ENCODE peak calls at places on chromosomes 13 and 19, in seven cellular contexts. Z is fibroblast of lung, I is GM23338, B is esophagus squamous epithelium, C is Caco-2, F is IMR-90, U is cardiac muscle cell. M is an unnamed sample.

GRCh38 chr19:35090160-35090794 is 25.3 kb upstream of the FXYD3 start:
- DNase-seq in Z (peak; percentile 69), I (peak; percentile 93), B (no peak), C (no peak), F (peak; percentile 53), U (peak; percentile 77), M (peak; percentile 77)

GRCh38 chr19:47518139-47518538 is 3.3 kb upstream of the NAPA start:
- DNase-seq in Z (no peak), I (no peak), B (no peak), C (no peak), F (no peak), U (no peak), M (no peak)

GRCh38 chr13:113785051-113786010 is 26.3 kb downstream of the TMEM255B start:
- DNase-seq in Z (peak; percentile 77), I (no peak), B (no peak), C (no peak), F (peak; percentile 74), U (no peak), M (no peak)

GRCh38 chr19:7159105-7159933 is 89.8 kb downstream of the ZNF557 start:
- DNase-seq in Z (peak; percentile 95), I (no peak), B (no peak), C (no peak), F (peak; percentile 95), U (peak; percentile 48), M (peak; percentile 85)

GRCh38 chr13:106580551-106580950 is 12.6 kb upstream of the ARGLU1 start:
- DNase-seq in Z (no peak), I (no peak), B (no peak), C (no peak), F (no peak), U (no peak), M (no peak)

GRCh38 chr13:26061947-26062346 is 10.1 kb upstream of the SHISA2 start:
- DNase-seq in Z (peak; percentile 68), I (no peak), B (no peak), C (no peak), F (peak; percentile 61), U (no peak), M (no peak)

GRCh38 chr13:97567510-97568243 is 133.7 kb downstream of the RAP2A start:
- DNase-seq in Z (peak; percentile 26), I (peak; percentile 8), B (no peak), C (peak; percentile 80), F (peak; percentile 50), U (no peak), M (peak; percentile 70)

GRCh38 chr13:110001622-110002275 is 215.4 kb upstream of the IRS2 start:
- DNase-seq in Z (peak; percentile 84), I (no peak), B (no peak), C (no peak), F (peak; percentile 90), U (no peak), M (no peak)

GRCh38 chr19:30669329-30670010 is 297.3 kb downstream of the ZNF536 start:
- DNase-seq in Z (peak; percentile 47), I (peak; percentile 85), B (no peak), C (no peak), F (peak; percentile 12), U (peak; percentile 76), M (peak; percentile 79)

GRCh38 chr19:50912727-50913716 is 1.8 kb upstream of the KLK4 start:
- DNase-seq in Z (no peak), I (no peak), B (no peak), C (no peak), F (no peak), U (no peak), M (no peak)

GRCh38 chr13:39585219-39585618 is 17.8 kb downstream of the LHFPL6 start:
- DNase-seq in Z (no peak), I (no peak), B (no peak), C (no peak), F (no peak), U (no peak), M (no peak)

GRCh38 chr13:50400930-50401553 is 385.8 kb downstream of the KCNRG start:
- DNase-seq in Z (peak; percentile 84), I (no peak), B (no peak), C (no peak), F (peak; percentile 92), U (no peak), M (no peak)

GRCh38 chr19:6221878-6222746 is 57.7 kb downstream of the MLLT1 start:
- DNase-seq in Z (no peak), I (no peak), B (no peak), C (no peak), F (no peak), U (no peak), M (no peak)

GRCh38 chr13:98761126-98761978 is 8.9 kb upstream of the SLC15A1 start:
- DNase-seq in Z (peak; percentile 85), I (no peak), B (no peak), C (peak; percentile 38), F (peak; percentile 74), U (no peak), M (no peak)

GRCh38 chr13:60227168-60227567 is 63.4 kb upstream of the DIAPH3 start:
- DNase-seq in Z (no peak), I (no peak), B (no peak), C (no peak), F (no peak), U (no peak), M (no peak)

GRCh38 chr19:34217952-34218817 is 36.2 kb upstream of the GARRE1 start:
- DNase-seq in Z (peak; percentile 94), I (no peak), B (no peak), C (no peak), F (peak; percentile 98), U (no peak), M (no peak)

GRCh38 chr13:106649495-106649894 is 81.6 kb upstream of the ARGLU1 start:
- DNase-seq in Z (peak; percentile 47), I (no peak), B (no peak), C (no peak), F (peak; percentile 22), U (no peak), M (no peak)

GRCh38 chr19:9070066-9070465 is 16.8 kb upstream of the OR1M1 start:
- DNase-seq in Z (no peak), I (peak; percentile 74), B (no peak), C (no peak), F (no peak), U (no peak), M (no peak)

GRCh38 chr13:21979156-21979819 is 308.4 kb downstream of the FGF9 start:
- DNase-seq in Z (peak; percentile 21), I (no peak), B (no peak), C (no peak), F (peak; percentile 71), U (no peak), M (no peak)

GRCh38 chr13:113119166-113119821 is 3.3 kb upstream of the F10 start:
- DNase-seq in Z (no peak), I (no peak), B (no peak), C (no peak), F (no peak), U (no peak), M (peak; percentile 28)

GRCh38 chr19:52391135-52391534 is 6.5 kb upstream of the ZNF528 start:
- DNase-seq in Z (no peak), I (peak; percentile 66), B (no peak), C (no peak), F (no peak), U (no peak), M (no peak)
- TF ChIP-seq CTCF in Z (peak; percentile 7), I (peak; percentile 76), B (no peak), C (no peak), F (no peak), U (no peak), M (no peak)

GRCh38 chr13:33251131-33251629 is 34.4 kb downstream of the STARD13 start:
- DNase-seq in Z (peak; percentile 92), I (no peak), B (no peak), C (no peak), F (peak; percentile 99), U (no peak), M (no peak)
- H3K4me3 ChIP-seq in Z (peak overlapping the region; percentile 8), I (no peak overlapping the region), B (no peak overlapping the region), C (no peak overlapping the region), F (no peak overlapping the region), U (no peak overlapping the region), M (no peak overlapping the region)

DNA sequence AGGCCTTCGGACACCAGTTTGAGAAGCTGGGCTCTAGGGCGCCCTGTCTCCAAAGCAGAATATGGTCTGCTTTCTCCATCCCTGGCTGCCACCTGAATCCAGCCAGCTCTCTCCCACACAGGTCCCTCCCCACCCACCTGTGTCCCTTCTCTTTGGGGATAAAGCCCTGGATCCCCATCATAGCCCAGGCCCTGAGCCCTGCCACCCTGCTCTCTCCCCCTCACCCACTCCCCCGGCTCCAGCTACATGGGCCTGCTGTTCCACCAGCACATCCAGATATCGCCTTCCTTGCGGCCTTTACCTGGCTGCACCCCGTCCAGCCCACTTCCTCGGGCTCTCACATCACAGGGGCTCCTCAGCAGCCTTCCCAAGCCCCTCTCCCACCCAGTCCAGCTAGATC is 7.8 kb downstream of the AKT2 start:
- DNase-seq in Z (no peak), I (no peak), B (no peak), C (no peak), F (no peak), U (no peak), M (no peak)
- H3K4me1 ChIP-seq in Z (peaks cover 4% of the 10 kb centered on the region), I (peaks cover 19% of the 10 kb centered on the region), B (peaks cover 57% of the 10 kb centered on the region), C (no peaks in the 10 kb centered on the region), F (peaks cover 25% of the 10 kb centered on the region), U (peaks cover 10% of the 10 kb centered on the region), M (peaks cover 74% of the 10 kb centered on the region)

GRCh38 chr13:80604094-80604493 is 263.2 kb upstream of the SPRY2 start:
- DNase-seq in Z (no peak), I (peak; percentile 8), B (no peak), C (no peak), F (no peak), U (no peak), M (no peak)
- TF ChIP-seq CTCF in Z (no peak), I (peak; percentile 26), B (no peak), C (no peak), F (no peak), U (peak; percentile 41), M (no peak)

DNA sequence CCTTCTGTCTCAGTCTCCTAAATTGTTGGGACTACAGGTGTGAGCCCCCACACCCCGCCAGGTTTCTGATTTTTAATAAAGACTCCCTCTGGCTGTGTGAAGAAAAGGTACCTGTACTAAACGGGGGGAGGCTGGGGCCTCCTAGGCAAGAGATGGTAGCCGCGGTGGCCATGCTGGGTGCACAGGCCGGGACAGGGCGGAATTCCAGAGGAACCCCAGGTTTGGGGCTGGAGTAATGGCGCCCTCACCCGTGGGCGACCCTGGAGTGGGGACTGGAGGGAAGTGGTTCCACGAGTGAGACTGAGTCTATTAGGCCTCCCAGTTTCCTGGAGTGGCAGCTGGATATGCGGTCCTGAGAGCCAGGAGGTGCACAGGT is 1.6 kb upstream of the CBARP start:
- DNase-seq in Z (no peak), I (no peak), B (no peak), C (no peak), F (no peak), U (no peak), M (no peak)
- H3K4me3 ChIP-seq in Z (no peak overlapping the region), I (peak overlapping the region; percentile 68), B (no peak overlapping the region), C (no peak overlapping the region), F (no peak overlapping the region), U (no peak overlapping the region), M (no peak overlapping the region)

DNA sequence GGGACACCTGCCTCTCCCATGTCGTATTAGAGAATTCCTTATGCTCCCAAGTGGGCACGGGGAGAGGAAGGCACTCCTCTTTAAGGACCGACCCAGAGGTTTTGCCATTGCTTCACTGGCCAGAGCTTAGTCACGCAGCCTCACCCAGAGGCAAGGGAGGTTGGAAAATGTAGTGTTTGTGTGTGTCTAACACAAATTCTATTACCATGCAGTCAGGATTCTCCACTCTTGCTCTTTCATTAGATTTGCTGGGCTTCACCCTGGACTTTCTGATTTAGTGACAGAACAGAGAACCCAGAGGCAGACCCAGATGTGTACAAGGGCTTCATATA is 14.6 kb upstream of the NCCRP1 start:
- DNase-seq in Z (no peak), I (no peak), B (no peak), C (no peak), F (no peak), U (no peak), M (no peak)
- H3K4me1 ChIP-seq in Z (no peaks in the 10 kb centered on the region), I (no peaks in the 10 kb centered on the region), B (no peaks in the 10 kb centered on the region), C (peaks cover 3% of the 10 kb centered on the region), F (no peaks in the 10 kb centered on the region), U (no peaks in the 10 kb centered on the region), M (peaks cover under 1% of the 10 kb centered on the region)